ENCODE peak calls at places on chromosome 5, in nine cellular contexts. One of them, this sample, is unnamed.

GRCh38 chr5:78526049-78526525 is 122.5 kb downstream of the LHFPL2 start:
- DNase-seq in left ventricle myocardium inferior: no peak
- DNase-seq in ovary: no peak
- DNase-seq in PC-3: peak; percentile 68
- DNase-seq in esophagus squamous epithelium: no peak
- DNase-seq in brain microvascular endothelial cell: peak; percentile 83
- DNase-seq in prostate gland: no peak
- DNase-seq in endothelial cell of umbilical vein: peak; percentile 93
- DNase-seq in neural crest cell: no peak
- DNase-seq in this sample: peak; percentile 97

GRCh38 chr5:181120311-181120710 is 10.7 kb downstream of the OR2V1 start:
- DNase-seq in ovary: no peak
- DNase-seq in brain microvascular endothelial cell: peak; percentile 40
- DNase-seq in prostate gland: no peak
- DNase-seq in esophagus squamous epithelium: no peak
- DNase-seq in PC-3: peak; percentile 80
- DNase-seq in neural crest cell: no peak
- DNase-seq in left ventricle myocardium inferior: no peak
- DNase-seq in endothelial cell of umbilical vein: no peak
- DNase-seq in this sample: peak; percentile 33

GRCh38 chr5:6576861-6577501 is 55.9 kb downstream of the NSUN2 start:
- DNase-seq in prostate gland: peak; percentile 45
- DNase-seq in neural crest cell: peak; percentile 18
- DNase-seq in brain microvascular endothelial cell: peak; percentile 64
- DNase-seq in PC-3: peak; percentile 96
- DNase-seq in endothelial cell of umbilical vein: peak; percentile 72
- DNase-seq in esophagus squamous epithelium: no peak
- DNase-seq in ovary: no peak
- DNase-seq in left ventricle myocardium inferior: no peak
- DNase-seq in this sample: peak; percentile 49

GRCh38 chr5:158958048-158958994 is 141.4 kb downstream of the EBF1 start:
- DNase-seq in neural crest cell: no peak
- DNase-seq in esophagus squamous epithelium: no peak
- DNase-seq in ovary: no peak
- DNase-seq in PC-3: no peak
- DNase-seq in endothelial cell of umbilical vein: no peak
- DNase-seq in brain microvascular endothelial cell: no peak
- DNase-seq in left ventricle myocardium inferior: no peak
- DNase-seq in prostate gland: no peak
- DNase-seq in this sample: no peak

GRCh38 chr5:147822686-147823491 is 8.6 kb downstream of the SPINK1 start:
- DNase-seq in neural crest cell: peak; percentile 38
- DNase-seq in PC-3: peak; percentile 90
- DNase-seq in esophagus squamous epithelium: no peak
- DNase-seq in ovary: peak; percentile 13
- DNase-seq in left ventricle myocardium inferior: peak; percentile 17
- DNase-seq in endothelial cell of umbilical vein: peak; percentile 70
- DNase-seq in prostate gland: peak; percentile 32
- DNase-seq in brain microvascular endothelial cell: peak; percentile 57
- DNase-seq in this sample: peak; percentile 64

GRCh38 chr5:119328753-119329602 is 26.8 kb upstream of the TNFAIP8 start:
- DNase-seq in PC-3: no peak
- DNase-seq in prostate gland: peak; percentile 77
- DNase-seq in neural crest cell: no peak
- DNase-seq in ovary: no peak
- DNase-seq in brain microvascular endothelial cell: peak; percentile 69
- DNase-seq in left ventricle myocardium inferior: no peak
- DNase-seq in endothelial cell of umbilical vein: no peak
- DNase-seq in esophagus squamous epithelium: no peak
- DNase-seq in this sample: peak; percentile 44

GRCh38 chr5:122906768-122907167 is 61.4 kb downstream of the SNX24 start:
- DNase-seq in brain microvascular endothelial cell: peak; percentile 60
- DNase-seq in ovary: no peak
- DNase-seq in esophagus squamous epithelium: no peak
- DNase-seq in left ventricle myocardium inferior: no peak
- DNase-seq in endothelial cell of umbilical vein: peak; percentile 7
- DNase-seq in prostate gland: no peak
- DNase-seq in neural crest cell: no peak
- DNase-seq in PC-3: no peak
- DNase-seq in this sample: no peak

GRCh38 chr5:139611703-139612584 is 36.2 kb upstream of the CXXC5 start:
- DNase-seq in esophagus squamous epithelium: no peak
- DNase-seq in left ventricle myocardium inferior: no peak
- DNase-seq in PC-3: no peak
- DNase-seq in prostate gland: no peak
- DNase-seq in neural crest cell: no peak
- DNase-seq in ovary: no peak
- DNase-seq in endothelial cell of umbilical vein: no peak
- DNase-seq in brain microvascular endothelial cell: no peak
- DNase-seq in this sample: no peak

GRCh38 chr5:142961435-142962171 is 191.4 kb downstream of the ARHGAP26 start:
- DNase-seq in esophagus squamous epithelium: no peak
- DNase-seq in PC-3: no peak
- DNase-seq in neural crest cell: no peak
- DNase-seq in brain microvascular endothelial cell: no peak
- DNase-seq in prostate gland: no peak
- DNase-seq in endothelial cell of umbilical vein: no peak
- DNase-seq in left ventricle myocardium inferior: no peak
- DNase-seq in ovary: no peak
- DNase-seq in this sample: no peak

GRCh38 chr5:19608434-19608833 is 379.6 kb downstream of the CDH18 start:
- DNase-seq in ovary: no peak
- DNase-seq in neural crest cell: no peak
- DNase-seq in esophagus squamous epithelium: no peak
- DNase-seq in left ventricle myocardium inferior: no peak
- DNase-seq in PC-3: peak; percentile 58
- DNase-seq in endothelial cell of umbilical vein: no peak
- DNase-seq in brain microvascular endothelial cell: no peak
- DNase-seq in prostate gland: no peak
- DNase-seq in this sample: peak; percentile 63

GRCh38 chr5:98780390-98780789 is 6.9 kb downstream of the RGMB start:
- DNase-seq in endothelial cell of umbilical vein: no peak
- DNase-seq in prostate gland: no peak
- DNase-seq in esophagus squamous epithelium: no peak
- DNase-seq in brain microvascular endothelial cell: peak; percentile 31
- DNase-seq in PC-3: peak; percentile 79
- DNase-seq in ovary: no peak
- DNase-seq in neural crest cell: no peak
- DNase-seq in left ventricle myocardium inferior: no peak
- DNase-seq in this sample: no peak
- TF ChIP-seq CTCF in endothelial cell of umbilical vein: no peak
- TF ChIP-seq CTCF in prostate gland: no peak
- TF ChIP-seq CTCF in esophagus squamous epithelium: no peak
- TF ChIP-seq CTCF in brain microvascular endothelial cell: no peak
- TF ChIP-seq CTCF in PC-3: no peak
- TF ChIP-seq CTCF in ovary: no peak
- TF ChIP-seq CTCF in neural crest cell: no peak
- TF ChIP-seq CTCF in left ventricle myocardium inferior: no peak
- TF ChIP-seq CTCF in this sample: no peak

GRCh38 chr5:133316346-133317343 is 264.8 kb downstream of the HSPA4 start:
- DNase-seq in esophagus squamous epithelium: no peak
- DNase-seq in ovary: no peak
- DNase-seq in prostate gland: no peak
- DNase-seq in neural crest cell: peak; percentile 20
- DNase-seq in endothelial cell of umbilical vein: peak; percentile 9
- DNase-seq in PC-3: peak; percentile 20
- DNase-seq in left ventricle myocardium inferior: no peak
- DNase-seq in brain microvascular endothelial cell: no peak
- DNase-seq in this sample: no peak
- TF ChIP-seq CTCF in esophagus squamous epithelium: no peak
- TF ChIP-seq CTCF in ovary: no peak
- TF ChIP-seq CTCF in prostate gland: no peak
- TF ChIP-seq CTCF in neural crest cell: peak; percentile 55
- TF ChIP-seq CTCF in endothelial cell of umbilical vein: no peak
- TF ChIP-seq CTCF in PC-3: peak; percentile 52
- TF ChIP-seq CTCF in left ventricle myocardium inferior: no peak
- TF ChIP-seq CTCF in brain microvascular endothelial cell: peak; percentile 51
- TF ChIP-seq CTCF in this sample: peak; percentile 45

GRCh38 chr5:170257370-170257769 is 24.6 kb downstream of the C5orf58 start:
- DNase-seq in endothelial cell of umbilical vein: no peak
- DNase-seq in esophagus squamous epithelium: no peak
- DNase-seq in left ventricle myocardium inferior: no peak
- DNase-seq in prostate gland: no peak
- DNase-seq in ovary: no peak
- DNase-seq in brain microvascular endothelial cell: no peak
- DNase-seq in PC-3: no peak
- DNase-seq in neural crest cell: no peak
- DNase-seq in this sample: no peak
- TF ChIP-seq CTCF in endothelial cell of umbilical vein: no peak
- TF ChIP-seq CTCF in esophagus squamous epithelium: no peak
- TF ChIP-seq CTCF in left ventricle myocardium inferior: no peak
- TF ChIP-seq CTCF in prostate gland: no peak
- TF ChIP-seq CTCF in ovary: no peak
- TF ChIP-seq CTCF in brain microvascular endothelial cell: no peak
- TF ChIP-seq CTCF in PC-3: no peak
- TF ChIP-seq CTCF in neural crest cell: no peak
- TF ChIP-seq CTCF in this sample: no peak

GRCh38 chr5:134511796-134512660 is 13.4 kb upstream of the JADE2 start:
- DNase-seq in neural crest cell: no peak
- DNase-seq in ovary: peak; percentile 97
- DNase-seq in endothelial cell of umbilical vein: no peak
- DNase-seq in PC-3: peak; percentile 53
- DNase-seq in esophagus squamous epithelium: peak; percentile 9
- DNase-seq in left ventricle myocardium inferior: peak; percentile 72
- DNase-seq in prostate gland: no peak
- DNase-seq in brain microvascular endothelial cell: peak; percentile 40
- DNase-seq in this sample: peak; percentile 38
- TF ChIP-seq CTCF in neural crest cell: no peak
- TF ChIP-seq CTCF in ovary: peak; percentile 14
- TF ChIP-seq CTCF in endothelial cell of umbilical vein: no peak
- TF ChIP-seq CTCF in PC-3: peak; percentile 52
- TF ChIP-seq CTCF in esophagus squamous epithelium: no peak
- TF ChIP-seq CTCF in left ventricle myocardium inferior: peak; percentile 54
- TF ChIP-seq CTCF in prostate gland: no peak
- TF ChIP-seq CTCF in brain microvascular endothelial cell: no peak
- TF ChIP-seq CTCF in this sample: peak; percentile 65

GRCh38 chr5:102796014-102796413 is 40.9 kb downstream of the PAM start:
- DNase-seq in left ventricle myocardium inferior: no peak
- DNase-seq in esophagus squamous epithelium: no peak
- DNase-seq in ovary: no peak
- DNase-seq in PC-3: no peak
- DNase-seq in endothelial cell of umbilical vein: no peak
- DNase-seq in neural crest cell: no peak
- DNase-seq in brain microvascular endothelial cell: no peak
- DNase-seq in prostate gland: no peak
- DNase-seq in this sample: no peak

GRCh38 chr5:102796481-102796880 is 41.4 kb downstream of the PAM start:
- DNase-seq in endothelial cell of umbilical vein: no peak
- DNase-seq in left ventricle myocardium inferior: no peak
- DNase-seq in neural crest cell: no peak
- DNase-seq in PC-3: no peak
- DNase-seq in brain microvascular endothelial cell: no peak
- DNase-seq in ovary: no peak
- DNase-seq in esophagus squamous epithelium: no peak
- DNase-seq in prostate gland: no peak
- DNase-seq in this sample: no peak

GRCh38 chr5:102795546-102795945 is 40.4 kb downstream of the PAM start:
- DNase-seq in endothelial cell of umbilical vein: no peak
- DNase-seq in left ventricle myocardium inferior: no peak
- DNase-seq in neural crest cell: no peak
- DNase-seq in esophagus squamous epithelium: no peak
- DNase-seq in brain microvascular endothelial cell: no peak
- DNase-seq in PC-3: no peak
- DNase-seq in prostate gland: no peak
- DNase-seq in ovary: no peak
- DNase-seq in this sample: no peak

GRCh38 chr5:102794047-102794446 is 38.9 kb downstream of the PAM start:
- DNase-seq in PC-3: no peak
- DNase-seq in prostate gland: no peak
- DNase-seq in endothelial cell of umbilical vein: no peak
- DNase-seq in neural crest cell: no peak
- DNase-seq in ovary: no peak
- DNase-seq in esophagus squamous epithelium: no peak
- DNase-seq in left ventricle myocardium inferior: no peak
- DNase-seq in brain microvascular endothelial cell: no peak
- DNase-seq in this sample: no peak

DNA sequence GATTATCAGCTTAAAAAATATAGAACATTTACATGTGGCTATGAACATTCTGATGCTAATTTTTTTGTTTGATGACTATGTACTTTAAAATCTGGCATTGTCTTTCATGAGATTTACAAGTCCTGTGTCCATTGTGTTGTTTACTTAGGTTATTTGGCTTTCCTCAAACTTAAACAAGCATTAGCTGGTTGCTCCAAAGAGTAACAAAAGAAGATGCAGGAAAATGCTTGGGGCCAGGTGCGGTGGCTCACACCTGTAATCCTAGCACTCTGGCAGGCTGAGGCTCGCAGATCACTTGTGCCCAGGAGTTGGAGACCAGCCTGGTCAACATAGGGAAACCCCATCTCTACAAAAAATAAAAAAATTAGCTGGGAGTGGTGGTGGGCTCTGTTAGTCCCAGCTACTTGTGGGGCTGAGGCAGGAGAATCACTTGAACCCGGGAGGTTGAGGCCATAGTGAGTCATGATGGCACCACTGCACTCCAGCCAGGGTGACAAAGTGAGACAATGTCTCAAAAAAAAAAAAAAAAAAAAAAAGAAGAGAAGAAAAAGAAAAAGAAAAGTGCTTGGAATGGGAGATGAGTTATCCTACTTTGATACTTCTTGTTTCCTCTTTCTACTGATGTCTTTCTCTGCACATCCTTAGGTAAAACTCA is 39.7 kb downstream of the PAM start:
- DNase-seq in left ventricle myocardium inferior: no peak
- DNase-seq in neural crest cell: no peak
- DNase-seq in prostate gland: no peak
- DNase-seq in esophagus squamous epithelium: no peak
- DNase-seq in ovary: no peak
- DNase-seq in endothelial cell of umbilical vein: no peak
- DNase-seq in brain microvascular endothelial cell: no peak
- DNase-seq in PC-3: peak; percentile 56
- DNase-seq in this sample: peak; percentile 63
- TF ChIP-seq CTCF in left ventricle myocardium inferior: no peak
- TF ChIP-seq CTCF in neural crest cell: no peak
- TF ChIP-seq CTCF in prostate gland: no peak
- TF ChIP-seq CTCF in esophagus squamous epithelium: no peak
- TF ChIP-seq CTCF in ovary: no peak
- TF ChIP-seq CTCF in endothelial cell of umbilical vein: no peak
- TF ChIP-seq CTCF in brain microvascular endothelial cell: no peak
- TF ChIP-seq CTCF in PC-3: no peak
- TF ChIP-seq CTCF in this sample: no peak

DNA sequence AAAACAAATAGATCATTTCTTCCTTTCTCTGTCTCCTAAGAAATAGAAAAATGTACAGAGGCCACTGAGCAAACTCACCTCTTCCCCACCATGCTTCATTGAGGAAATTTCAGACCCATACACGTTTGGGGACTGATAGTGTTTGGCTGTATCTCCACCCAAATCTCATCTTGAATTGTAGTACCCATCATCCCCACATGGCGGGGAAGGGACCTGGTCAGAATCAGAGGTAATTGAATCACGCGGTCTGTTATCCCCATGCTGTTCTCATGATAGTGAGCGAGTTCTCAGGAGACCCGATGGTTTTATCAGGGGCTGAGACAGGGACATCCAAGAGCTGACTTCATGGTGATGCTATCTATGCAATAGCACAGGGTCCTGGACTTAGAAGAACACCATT is 1655.8 kb downstream of the MAT2B start:
- DNase-seq in endothelial cell of umbilical vein: no peak
- DNase-seq in PC-3: no peak
- DNase-seq in neural crest cell: no peak
- DNase-seq in ovary: no peak
- DNase-seq in brain microvascular endothelial cell: no peak
- DNase-seq in prostate gland: no peak
- DNase-seq in esophagus squamous epithelium: no peak
- DNase-seq in left ventricle myocardium inferior: no peak
- DNase-seq in this sample: no peak
- TF ChIP-seq CTCF in endothelial cell of umbilical vein: no peak
- TF ChIP-seq CTCF in PC-3: no peak
- TF ChIP-seq CTCF in neural crest cell: peak; percentile 35
- TF ChIP-seq CTCF in ovary: no peak
- TF ChIP-seq CTCF in brain microvascular endothelial cell: peak; percentile 6
- TF ChIP-seq CTCF in prostate gland: no peak
- TF ChIP-seq CTCF in esophagus squamous epithelium: no peak
- TF ChIP-seq CTCF in left ventricle myocardium inferior: no peak
- TF ChIP-seq CTCF in this sample: no peak